ENCODE peak calls at places on chromosomes 6 and 20, in seven cellular contexts. G, R, M, X, Q, U and K are unnamed samples.

GRCh38 chr20:14116037-14116436 is 120.7 kb downstream of the MACROD2 start:
- ATAC-seq in G (no peak), R (no peak), M (no peak), X (no peak), Q (no peak), U (no peak), K (no peak)

GRCh38 chr6:56433119-56433518 is 185.7 kb upstream of the COL21A1 start:
- ATAC-seq in G (no peak), R (no peak), M (no peak), X (no peak), Q (no peak), U (no peak), K (no peak)

GRCh38 chr20:47888351-47888750 is 103.1 kb upstream of the SULF2 start:
- ATAC-seq in G (no peak), R (no peak), M (no peak), X (no peak), Q (no peak), U (no peak), K (no peak)

GRCh38 chr6:152046118-152046517 is 238.6 kb downstream of the ESR1 start:
- ATAC-seq in G (no peak), R (no peak), M (no peak), X (no peak), Q (no peak), U (no peak), K (no peak)

GRCh38 chr20:44135811-44136204 is 51.2 kb downstream of the JPH2 start:
- ATAC-seq in G (peak), R (no peak), M (peak), X (no peak), Q (no peak), U (no peak), K (no peak)

GRCh38 chr6:24493945-24494725 is 634 bp upstream of the ALDH5A1 start:
- ATAC-seq in G (peak), R (no peak), M (peak), X (peak), Q (no peak), U (no peak), K (no peak)

GRCh38 chr20:57735831-57736737 is 26.3 kb upstream of the PMEPA1 start:
- ATAC-seq in G (no peak), R (peak), M (no peak), X (no peak), Q (no peak), U (no peak), K (no peak)

GRCh38 chr20:18794428-18794787 is 19.2 kb upstream of the SCP2D1 start:
- ATAC-seq in G (peak), R (no peak), M (peak), X (no peak), Q (peak), U (peak), K (no peak)

GRCh38 chr6:139376054-139376355 is 1.6 kb upstream of the CITED2 start:
- ATAC-seq in G (no peak), R (no peak), M (no peak), X (no peak), Q (no peak), U (no peak), K (no peak)

GRCh38 chr6:17585766-17586502 is 14.2 kb upstream of the FAM8A1 start:
- ATAC-seq in G (no peak), R (no peak), M (no peak), X (no peak), Q (peak), U (peak), K (no peak)
- TF ChIP-seq CTCF in G (no peak), R (no peak), M (no peak), X (no peak), Q (peak), U (peak), K (no peak)

GRCh38 chr20:38317422-38317821 is 13.5 kb downstream of the BPI start:
- ATAC-seq in G (no peak), R (no peak), M (no peak), X (no peak), Q (no peak), U (no peak), K (no peak)

GRCh38 chr20:38313676-38314075 is 9.7 kb downstream of the BPI start:
- ATAC-seq in G (no peak), R (no peak), M (no peak), X (no peak), Q (no peak), U (no peak), K (no peak)

GRCh38 chr20:38316341-38316740 is 12.4 kb downstream of the BPI start:
- ATAC-seq in G (no peak), R (no peak), M (no peak), X (no peak), Q (no peak), U (no peak), K (no peak)

GRCh38 chr20:38311100-38311499 is 7.1 kb downstream of the BPI start:
- ATAC-seq in G (no peak), R (no peak), M (no peak), X (no peak), Q (no peak), U (no peak), K (no peak)

GRCh38 chr20:38315290-38315966 is 11.5 kb downstream of the BPI start:
- ATAC-seq in G (no peak), R (no peak), M (no peak), X (no peak), Q (no peak), U (no peak), K (no peak)
- TF ChIP-seq CTCF in G (no peak), R (no peak), M (no peak), X (no peak), Q (peak), U (no peak), K (no peak)

GRCh38 chr6:160457843-160458242 is 109.7 kb downstream of the SLC22A3 start:
- ATAC-seq in G (no peak), R (no peak), M (no peak), X (no peak), Q (no peak), U (no peak), K (no peak)
- TF ChIP-seq CTCF in G (no peak), R (no peak), M (no peak), X (no peak), Q (no peak), U (no peak), K (no peak)

DNA sequence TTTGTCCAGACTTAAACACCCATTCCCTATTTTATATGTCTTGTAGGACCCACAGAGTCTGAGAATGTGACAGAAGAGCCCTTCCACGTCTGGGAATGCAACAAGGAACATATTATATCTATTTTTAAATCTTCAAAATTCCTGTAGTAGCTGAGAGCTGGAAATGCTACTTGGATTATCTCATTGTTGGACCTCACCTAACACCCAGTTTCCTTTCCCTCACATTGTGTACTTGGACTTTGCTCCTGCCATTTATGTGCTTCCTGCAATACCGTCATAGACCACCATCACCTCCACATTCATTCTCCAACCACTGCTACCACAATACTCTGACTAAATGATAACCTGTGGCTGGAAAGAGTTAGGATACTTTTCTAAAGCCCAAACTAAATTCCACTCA is 335.4 kb downstream of the COL12A1 start:
- ATAC-seq in G (no peak), R (no peak), M (no peak), X (no peak), Q (peak), U (no peak), K (no peak)
- TF ChIP-seq CTCF in G (no peak), R (no peak), M (no peak), X (no peak), Q (no peak), U (no peak), K (no peak)

DNA sequence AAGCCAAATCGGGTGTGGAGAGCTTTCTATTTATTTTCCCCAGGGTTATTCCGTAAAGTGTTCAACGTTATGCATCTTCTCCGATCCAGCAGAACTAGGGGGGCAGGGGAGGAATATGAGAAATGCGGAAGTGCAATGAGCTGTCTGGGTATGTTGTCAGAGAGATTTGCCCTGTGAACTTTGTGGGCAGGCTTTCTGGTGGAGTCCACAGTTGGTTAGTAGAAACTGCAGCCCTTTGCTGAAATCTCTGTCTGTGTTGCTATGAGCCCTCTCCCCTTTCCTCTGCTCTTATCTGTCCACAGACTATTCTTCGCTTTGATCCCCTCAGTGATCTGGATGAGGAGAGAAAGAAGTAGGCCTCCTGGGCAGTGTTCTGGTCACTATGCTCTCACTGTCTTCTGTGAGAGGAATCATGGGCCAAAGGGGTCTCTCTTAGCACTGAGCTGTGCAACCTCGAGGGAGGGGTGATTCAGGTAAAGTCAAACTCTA is 158.9 kb upstream of the FUT9 start:
- ATAC-seq in G (no peak), R (no peak), M (no peak), X (no peak), Q (no peak), U (no peak), K (no peak)
- TF ChIP-seq CTCF in G (no peak), R (no peak), M (no peak), X (no peak), Q (no peak), U (no peak), K (no peak)

GRCh38 chr20:36830791-36831691 is 44.9 kb upstream of the TLDC2 start:
- ATAC-seq in G (no peak), R (peak), M (no peak), X (no peak), Q (no peak), U (no peak), K (peak)
- TF ChIP-seq CTCF in G (no peak), R (no peak), M (no peak), X (peak), Q (peak), U (no peak), K (peak)

GRCh38 chr20:15905661-15906060 is 667.6 kb downstream of the KIF16B start:
- ATAC-seq in G (no peak), R (no peak), M (no peak), X (no peak), Q (no peak), U (no peak), K (no peak)

GRCh38 chr20:15900443-15900842 is 672.8 kb downstream of the KIF16B start:
- ATAC-seq in G (no peak), R (no peak), M (no peak), X (no peak), Q (no peak), U (no peak), K (no peak)

GRCh38 chr20:15899972-15900371 is 673.3 kb downstream of the KIF16B start:
- ATAC-seq in G (no peak), R (no peak), M (no peak), X (no peak), Q (no peak), U (no peak), K (no peak)

DNA sequence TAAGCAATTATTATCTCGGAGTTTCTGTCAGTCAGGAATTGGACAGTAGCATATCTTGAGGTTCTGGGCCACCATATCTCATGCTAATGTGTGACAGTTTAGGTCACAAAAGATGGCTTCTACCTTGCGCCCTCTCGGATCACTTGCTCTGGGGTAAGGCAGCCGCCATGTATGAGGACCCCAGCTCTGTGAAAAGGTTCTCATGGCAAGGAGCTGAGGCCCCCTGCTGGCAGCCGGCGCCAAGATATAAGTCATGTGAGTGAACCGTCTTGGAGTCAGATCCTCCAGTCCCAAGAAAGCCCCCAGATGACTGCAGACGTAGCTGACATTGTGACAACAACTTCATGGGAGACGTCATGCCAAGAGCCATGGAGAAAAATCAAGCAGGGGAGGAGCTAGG is 670.8 kb downstream of the KIF16B start:
- ATAC-seq in G (no peak), R (no peak), M (no peak), X (no peak), Q (no peak), U (no peak), K (no peak)
- TF ChIP-seq CTCF in G (no peak), R (no peak), M (no peak), X (peak), Q (peak), U (no peak), K (no peak)

GRCh38 chr20:17452441-17452840 is 78.7 kb downstream of the BFSP1 start:
- ATAC-seq in G (no peak), R (no peak), M (no peak), X (no peak), Q (no peak), U (no peak), K (no peak)

GRCh38 chr20:17449039-17449438 is 82.1 kb downstream of the BFSP1 start:
- ATAC-seq in G (no peak), R (no peak), M (no peak), X (no peak), Q (peak), U (no peak), K (no peak)

GRCh38 chr20:17457064-17457463 is 74.1 kb downstream of the BFSP1 start:
- ATAC-seq in G (no peak), R (no peak), M (no peak), X (no peak), Q (no peak), U (no peak), K (no peak)

GRCh38 chr20:17456226-17456625 is 75.0 kb downstream of the BFSP1 start:
- ATAC-seq in G (no peak), R (no peak), M (no peak), X (no peak), Q (no peak), U (no peak), K (no peak)

DNA sequence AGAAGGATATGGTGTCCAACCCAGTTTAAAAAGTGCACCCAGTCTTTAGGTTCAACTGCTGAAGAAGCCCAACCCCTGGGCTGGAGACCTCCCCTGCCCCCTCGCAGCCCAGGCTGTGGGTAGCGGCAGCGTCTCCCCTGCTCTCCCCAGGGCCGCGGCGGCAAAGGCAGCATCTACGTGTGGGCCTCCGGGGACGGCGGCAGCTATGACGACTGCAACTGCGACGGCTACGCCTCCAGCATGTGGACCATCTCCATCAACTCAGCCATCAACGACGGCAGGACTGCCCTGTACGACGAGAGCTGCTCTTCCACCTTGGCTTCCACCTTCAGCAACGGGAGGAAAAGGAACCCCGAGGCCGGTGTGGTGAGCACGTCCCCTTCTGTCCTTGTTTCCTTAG is 77.6 kb downstream of the BFSP1 start:
- ATAC-seq in G (no peak), R (no peak), M (no peak), X (no peak), Q (no peak), U (no peak), K (no peak)
- TF ChIP-seq CTCF in G (no peak), R (no peak), M (no peak), X (no peak), Q (no peak), U (no peak), K (no peak)

DNA sequence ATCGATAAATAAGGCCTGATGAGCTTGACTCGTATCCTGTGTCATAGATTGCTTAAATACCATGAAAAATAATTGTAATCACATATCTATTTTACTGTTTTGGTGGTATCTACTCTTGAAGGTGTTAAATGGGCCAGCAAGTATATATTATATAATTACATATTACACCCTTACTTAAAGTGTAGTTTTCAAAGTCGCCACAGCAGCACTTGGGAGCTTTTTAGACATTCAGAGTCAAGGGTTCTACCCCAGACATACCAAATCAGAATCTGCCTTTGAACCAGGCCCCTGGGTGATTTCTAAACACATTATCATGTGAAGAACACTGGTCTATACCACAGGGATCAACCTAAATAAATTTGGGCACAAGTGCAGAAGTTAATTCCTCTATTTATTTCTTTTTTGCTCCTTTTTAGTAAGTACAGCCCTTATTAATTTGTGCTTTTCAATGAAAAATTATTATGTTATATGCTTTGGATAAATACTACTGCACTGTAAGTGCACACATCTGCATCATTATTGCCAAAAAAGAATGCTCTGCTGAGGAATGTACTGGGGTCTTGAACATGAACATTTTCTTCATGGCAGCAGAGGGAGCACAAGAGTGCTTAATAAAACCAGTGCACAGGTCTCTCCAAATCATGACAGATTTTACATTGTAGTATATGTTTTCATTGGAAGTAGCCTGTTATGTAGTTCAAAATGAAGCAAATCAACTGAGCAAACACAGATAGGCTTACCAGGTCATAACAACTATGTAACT is 3.1 kb upstream of the ATXN1 start:
- ATAC-seq in G (no peak), R (no peak), M (no peak), X (no peak), Q (no peak), U (no peak), K (no peak)
- TF ChIP-seq CTCF in G (peak), R (peak), M (peak), X (peak), Q (peak), U (peak), K (peak)